ENCODE peak calls at places on chromosomes 11 and 22, in five cellular contexts. N, M, W, O and H are unnamed samples.

GRCh38 chr11:30758012-30758411 is 171.9 kb upstream of the MPPED2 start:
- DNase-seq in W (no peak), M (no peak), O (no peak), N (no peak), H (no peak)

GRCh38 chr11:94754819-94755218 is 13.3 kb upstream of the AMOTL1 start:
- DNase-seq in O (no peak), W (no peak), N (no peak), M (no peak), H (no peak)

GRCh38 chr22:22410121-22410520 is 98.4 kb downstream of the ZNF280B start:
- DNase-seq in N (peak), M (no peak), O (no peak), W (peak), H (no peak)

GRCh38 chr22:43446881-43447280 is 35.1 kb downstream of the MPPED1 start:
- DNase-seq in O (no peak), N (no peak), W (no peak), M (no peak), H (no peak)

GRCh38 chr11:20770421-20770935 is 101.1 kb downstream of the NELL1 start:
- DNase-seq in N (no peak), W (no peak), M (no peak), O (no peak), H (no peak)

GRCh38 chr11:116613201-116613910 is 159.4 kb downstream of the BUD13 start:
- DNase-seq in N (no peak), O (no peak), M (no peak), W (peak), H (peak)

GRCh38 chr22:42752230-42752746 is 31.6 kb upstream of the A4GALT start:
- DNase-seq in O (no peak), W (no peak), M (no peak), N (no peak), H (no peak)

GRCh38 chr11:11279956-11280689 is 72.9 kb downstream of the CSNK2A3 start:
- DNase-seq in N (no peak), O (peak), M (no peak), W (peak), H (no peak)

GRCh38 chr11:44243086-44243485 is 66.9 kb downstream of the ALX4 start:
- DNase-seq in W (no peak), M (no peak), N (no peak), O (no peak), H (no peak)

GRCh38 chr11:6443269-6444003 is 2.6 kb upstream of the HPX start:
- DNase-seq in W (peak), M (no peak), O (peak), N (peak), H (no peak)

GRCh38 chr11:61892085-61892370 is 683 bp upstream of the FADS3 start:
- DNase-seq in W (no peak), M (no peak), O (no peak), N (no peak), H (no peak)

GRCh38 chr11:119107538-119108150 is 500 bp downstream of the C2CD2L start:
- DNase-seq in M (no peak), O (no peak), N (no peak), W (no peak), H (no peak)

GRCh38 chr11:34546511-34547206 is 33.1 kb upstream of the ELF5 start:
- DNase-seq in N (no peak), O (no peak), W (peak), M (no peak), H (peak)

GRCh38 chr11:132008872-132009271 is 638.5 kb downstream of the NTM start:
- DNase-seq in N (no peak), M (no peak), W (no peak), O (no peak), H (no peak)

GRCh38 chr11:115462004-115462541 is 42.1 kb downstream of the CADM1 start:
- DNase-seq in M (no peak), O (no peak), N (no peak), W (no peak), H (no peak)

DNA sequence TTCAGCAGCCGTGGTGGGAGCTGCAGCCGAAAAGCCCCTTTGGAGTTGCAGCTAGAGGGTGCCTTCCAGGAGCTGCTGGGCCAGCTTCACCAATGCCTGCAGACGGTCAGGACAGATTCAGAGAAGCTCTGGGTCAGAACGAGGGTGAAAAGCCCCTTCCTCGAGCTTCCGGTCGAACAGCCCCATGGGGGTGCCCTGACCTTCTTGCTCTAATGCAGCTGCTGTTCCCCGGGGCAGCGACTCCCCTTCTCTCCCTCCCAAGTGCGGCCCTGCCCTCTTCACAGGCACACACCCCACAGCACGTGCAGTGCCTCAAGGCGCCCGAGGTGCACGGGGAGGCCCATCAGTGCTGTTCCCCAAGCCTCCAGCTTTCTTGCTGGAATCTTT is 9.6 kb upstream of the IFITM3 start:
- DNase-seq in N (no peak), O (no peak), W (peak), M (no peak), H (no peak)
- TF ChIP-seq POLR2A in N (no peak), O (no peak), W (no peak), M (no peak), H (no peak)

DNA sequence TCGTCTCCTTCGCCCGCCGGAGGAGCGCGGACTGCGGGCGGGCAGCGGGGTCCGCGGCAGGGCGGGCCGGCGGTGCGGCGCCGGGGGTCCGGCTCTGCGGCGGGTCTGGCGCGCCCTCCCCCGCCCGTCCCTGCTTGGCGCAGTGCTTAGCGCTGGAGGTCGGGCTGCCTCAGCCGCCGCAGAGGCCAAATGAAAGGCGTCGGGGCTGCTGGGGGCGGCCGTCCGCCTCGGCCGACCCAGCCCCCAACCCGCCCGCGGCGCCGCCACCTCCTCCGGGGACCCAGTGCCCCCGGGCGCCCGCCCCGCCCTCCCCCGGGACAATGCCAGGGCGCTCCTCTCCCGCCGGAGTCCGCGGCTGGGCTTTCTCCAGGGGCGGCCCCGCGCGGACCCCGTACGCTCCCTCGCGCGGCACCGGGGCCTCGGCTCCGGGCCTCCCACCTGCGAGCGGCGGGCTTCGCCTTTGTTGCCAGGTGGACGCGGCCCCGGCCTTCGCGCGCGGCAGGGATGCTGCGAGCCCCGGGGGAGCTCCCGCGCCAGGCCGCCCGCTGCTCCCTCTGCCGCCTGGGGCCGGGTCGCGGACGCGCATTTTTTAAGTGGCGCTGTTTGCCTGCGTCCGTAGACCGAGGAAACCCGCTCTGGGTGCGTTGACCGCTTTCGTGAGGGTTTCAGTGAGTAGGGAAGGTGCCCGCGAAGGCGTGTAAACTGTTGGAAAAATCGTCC is 575 bp downstream of the APLP2 start:
- DNase-seq in M (no peak), N (peak), W (peak), O (no peak), H (no peak)
- TF ChIP-seq POLR2A in M (no peak), N (no peak), W (no peak), O (no peak), H (no peak)

DNA sequence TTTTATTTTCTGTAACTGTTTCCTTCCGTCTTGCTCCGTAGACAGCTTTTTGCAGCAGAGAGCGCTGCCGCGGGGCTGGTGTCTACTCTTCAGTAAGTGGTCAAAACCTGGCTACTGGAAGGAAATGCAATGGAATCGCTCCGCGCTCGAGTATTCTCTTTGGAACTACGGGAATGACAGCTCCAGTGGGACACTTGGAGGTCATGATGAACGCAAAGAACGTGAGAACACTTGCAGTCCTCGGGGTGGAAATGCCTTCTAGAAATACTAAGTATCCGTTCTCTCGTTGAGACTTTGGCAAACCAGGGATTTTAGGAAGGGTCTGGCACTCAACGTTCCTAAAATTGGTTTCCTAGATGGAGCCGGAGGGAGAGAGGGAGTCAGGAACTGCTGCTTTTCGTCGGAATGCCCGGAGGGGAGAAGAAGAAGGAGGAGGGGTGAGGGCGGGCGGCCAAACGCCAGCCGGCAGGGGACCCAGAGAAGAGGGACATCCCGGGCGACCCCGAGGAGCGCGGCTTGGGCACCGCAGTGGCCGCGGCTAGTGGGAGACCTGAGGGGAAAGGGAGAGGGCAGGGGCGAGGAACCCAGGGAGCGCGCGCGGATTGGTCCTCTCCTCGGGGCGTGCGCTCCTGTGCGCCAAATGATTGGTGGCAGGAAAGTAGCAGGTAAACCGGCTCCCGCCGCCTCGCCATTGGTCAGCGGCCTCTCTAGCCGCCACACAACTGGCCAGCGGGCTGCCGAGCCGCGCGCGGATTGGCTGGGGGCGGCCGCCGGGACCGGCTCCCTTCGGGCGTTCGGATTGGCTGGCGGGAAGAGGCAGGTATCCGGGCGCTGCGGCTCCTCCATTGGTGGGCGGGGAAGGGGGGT is 505 bp upstream of the BMAL1 start:
- DNase-seq in M (peak), O (peak), N (peak), W (peak), H (peak)
- TF ChIP-seq POLR2A in M (no peak), O (peak), N (peak), W (peak), H (no peak)

DNA sequence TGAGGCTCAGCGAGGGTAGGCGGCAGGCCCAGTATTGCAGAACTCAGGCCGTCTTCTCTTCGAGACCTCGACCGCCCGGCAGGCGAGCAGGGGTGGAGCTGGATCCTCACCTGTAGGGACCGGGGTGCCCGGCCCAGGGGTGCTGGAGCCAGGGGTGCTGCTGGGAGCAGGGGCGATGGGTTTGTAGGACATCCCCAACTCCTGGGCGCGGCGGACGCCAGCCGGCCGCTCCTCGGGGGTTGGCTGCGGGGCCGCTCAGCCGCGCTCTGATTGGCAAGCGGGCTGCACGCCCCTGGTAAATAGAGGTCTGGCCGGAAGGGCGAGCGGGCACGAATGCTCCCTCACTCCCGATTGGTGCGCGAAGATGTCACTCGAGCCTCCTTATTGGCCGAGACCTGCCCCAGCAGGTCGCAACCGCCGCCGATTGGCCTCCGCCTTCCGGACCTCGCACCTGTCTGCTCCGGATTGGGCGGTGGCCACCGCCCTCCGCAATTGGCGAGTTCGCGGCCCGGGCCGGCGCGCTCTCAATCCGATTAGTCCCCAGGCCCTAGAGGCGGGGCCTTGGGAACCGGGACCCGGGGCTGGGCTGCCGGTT is at the start of gene CDK2AP2:
- DNase-seq in W (peak), M (peak), O (peak), N (peak), H (peak)
- TF ChIP-seq POLR2A in W (no peak), M (peak), O (peak), N (peak), H (peak)

GRCh38 chr22:39241632-39242388 is 3.0 kb downstream of the PDGFB start:
- DNase-seq in W (no peak), N (no peak), M (no peak), O (no peak), H (no peak)

GRCh38 chr22:39239561-39240423 is 5.0 kb downstream of the PDGFB start:
- DNase-seq in M (no peak), N (peak), O (no peak), W (peak), H (peak)

GRCh38 chr22:39242389-39242808 is 2.4 kb downstream of the PDGFB start:
- DNase-seq in O (no peak), M (no peak), N (no peak), W (no peak), H (no peak)

GRCh38 chr22:39242809-39243442 is 1.9 kb downstream of the PDGFB start:
- DNase-seq in M (no peak), W (no peak), N (no peak), O (no peak), H (peak)

DNA sequence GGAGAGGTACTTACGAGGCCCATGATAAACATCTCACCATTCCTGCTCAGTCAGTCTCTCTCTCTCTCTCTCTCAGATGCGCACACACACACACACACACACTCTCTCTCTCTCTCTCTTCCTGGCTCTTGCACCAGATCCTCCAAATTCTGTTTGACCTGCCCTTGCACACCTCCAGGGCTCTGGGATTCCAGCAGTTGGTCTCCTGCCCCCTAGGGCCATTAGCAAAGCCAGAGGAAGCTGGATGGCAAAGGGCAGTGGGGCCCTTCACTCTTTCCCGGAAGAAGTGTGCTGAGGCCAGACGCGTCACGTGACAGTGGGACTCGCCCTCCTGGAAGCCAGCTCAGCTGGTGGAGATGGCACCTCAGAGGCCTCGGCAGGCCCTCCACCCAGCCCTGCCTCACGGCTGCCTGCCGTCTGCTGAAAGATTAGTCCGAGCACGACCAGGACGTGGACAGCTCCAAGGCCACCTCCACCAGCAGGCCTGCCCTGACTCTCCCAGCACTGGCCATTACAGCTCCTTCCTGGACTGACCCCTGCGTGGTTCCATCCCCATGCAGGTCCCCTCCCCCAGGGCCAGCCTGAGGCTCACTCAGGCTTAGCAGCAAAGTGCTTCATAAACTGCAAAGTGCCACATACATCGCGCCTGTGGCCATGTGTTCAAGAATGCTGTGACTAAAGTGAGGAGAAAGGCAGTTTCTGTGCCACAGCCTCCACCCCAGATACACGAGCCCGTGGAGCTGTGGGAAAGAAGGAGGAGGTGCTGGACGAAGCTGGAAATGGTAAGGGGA is 3.7 kb downstream of the PDGFB start:
- DNase-seq in N (peak), O (no peak), W (peak), M (no peak), H (peak)
- TF ChIP-seq POLR2A in N (peak), O (no peak), W (no peak), M (no peak), H (no peak)

DNA sequence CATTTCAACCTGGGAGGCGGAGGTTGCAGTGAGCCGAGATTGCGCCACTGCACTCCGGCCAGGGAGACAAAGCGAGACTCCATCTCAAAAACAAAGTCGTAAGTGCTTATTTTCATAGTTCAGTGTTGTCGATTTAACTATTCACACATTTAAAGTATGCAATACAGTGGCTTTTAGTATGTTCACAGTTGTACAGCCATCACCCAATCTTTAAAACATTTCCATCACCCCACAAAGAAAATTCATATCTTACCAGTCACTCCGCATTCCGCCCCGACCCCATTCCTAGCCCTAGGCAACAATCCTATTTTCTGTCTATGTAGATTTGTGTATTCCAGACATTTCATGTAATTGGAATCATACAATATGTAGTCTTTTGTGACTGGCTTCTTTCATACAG is 11.9 kb downstream of the IPO7 start:
- DNase-seq in W (no peak), M (no peak), O (no peak), N (no peak), H (no peak)
- TF ChIP-seq POLR2A in W (no peak), M (no peak), O (no peak), N (no peak), H (no peak)

DNA sequence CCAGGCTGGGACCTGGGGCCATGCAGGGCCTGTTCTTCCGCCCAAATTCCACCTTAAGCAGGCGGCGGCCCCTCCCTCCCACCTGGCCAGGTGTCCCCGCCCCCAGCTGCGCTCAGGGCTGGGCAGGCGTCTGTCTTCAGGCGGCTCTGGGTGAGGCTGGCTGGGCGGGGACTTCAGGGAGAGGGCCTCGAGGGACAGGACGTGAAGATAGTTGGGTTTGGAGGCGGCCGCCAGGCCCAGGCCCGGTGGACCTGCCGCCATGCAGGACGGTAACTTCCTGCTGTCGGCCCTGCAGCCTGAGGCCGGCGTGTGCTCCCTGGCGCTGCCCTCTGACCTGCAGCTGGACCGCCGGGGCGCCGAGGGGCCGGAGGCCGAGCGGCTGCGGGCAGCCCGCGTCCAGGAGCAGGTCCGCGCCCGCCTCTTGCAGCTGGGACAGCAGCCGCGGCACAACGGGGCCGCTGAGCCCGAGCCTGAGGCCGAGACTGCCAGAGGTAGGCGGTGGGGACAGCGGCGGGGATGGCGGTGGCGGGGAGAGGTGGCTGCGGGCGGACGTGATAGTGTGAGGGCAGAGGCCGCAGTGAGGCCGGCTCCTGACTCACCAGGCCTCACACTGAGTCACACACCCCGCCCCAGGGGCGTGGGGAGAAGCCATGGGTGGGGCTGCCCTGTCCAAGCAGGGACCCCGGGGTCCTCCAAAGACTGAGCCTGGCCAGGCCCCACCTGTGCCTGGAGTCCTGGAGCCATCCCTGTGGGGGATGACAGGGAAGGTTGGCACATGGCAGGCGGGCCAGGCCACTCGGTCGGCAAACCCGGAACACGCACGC is at the start of gene PKP3:
- DNase-seq in M (no peak), N (peak), O (peak), W (no peak), H (peak)
- TF ChIP-seq POLR2A in M (peak), N (peak), O (peak), W (no peak), H (peak)